ENCODE peak calls at places on chromosomes 12 and 14, in seven cellular contexts. One of them, this sample, is unnamed.

GRCh38 chr14:20494935-20495766 is 10.2 kb upstream of the RNASE10 start:
- DNase-seq in ureter: no peak
- DNase-seq in nucleus accumbens: no peak
- DNase-seq in activated CD4-positive, CD25-positive, alpha-beta regulatory T cell: no peak
- DNase-seq in astrocyte: no peak
- DNase-seq in activated T-cell treated with anti-CD3 and anti-CD28 coated beads, Interleukin-2, amount 50 U/mL, for 1 hour: no peak
- DNase-seq in fibroblast of mammary gland: peak; percentile 83
- DNase-seq in this sample: no peak

GRCh38 chr12:91565246-91565645 is 382.6 kb upstream of the DCN start:
- DNase-seq in ureter: no peak
- DNase-seq in nucleus accumbens: peak; percentile 27
- DNase-seq in activated CD4-positive, CD25-positive, alpha-beta regulatory T cell: no peak
- DNase-seq in astrocyte: peak; percentile 50
- DNase-seq in activated T-cell treated with anti-CD3 and anti-CD28 coated beads, Interleukin-2, amount 50 U/mL, for 1 hour: no peak
- DNase-seq in fibroblast of mammary gland: peak; percentile 61
- DNase-seq in this sample: no peak

GRCh38 chr12:92141585-92142244 is 3.9 kb downstream of the BTG1 start:
- DNase-seq in ureter: no peak
- DNase-seq in nucleus accumbens: no peak
- DNase-seq in activated CD4-positive, CD25-positive, alpha-beta regulatory T cell: no peak
- DNase-seq in astrocyte: no peak
- DNase-seq in activated T-cell treated with anti-CD3 and anti-CD28 coated beads, Interleukin-2, amount 50 U/mL, for 1 hour: no peak
- DNase-seq in fibroblast of mammary gland: no peak
- DNase-seq in this sample: peak; percentile 63

GRCh38 chr14:59022144-59022543 is 166.3 kb upstream of the DAAM1 start:
- DNase-seq in ureter: no peak
- DNase-seq in nucleus accumbens: no peak
- DNase-seq in activated CD4-positive, CD25-positive, alpha-beta regulatory T cell: no peak
- DNase-seq in astrocyte: no peak
- DNase-seq in activated T-cell treated with anti-CD3 and anti-CD28 coated beads, Interleukin-2, amount 50 U/mL, for 1 hour: no peak
- DNase-seq in fibroblast of mammary gland: peak; percentile 4
- DNase-seq in this sample: no peak

GRCh38 chr12:71664411-71665108 is 459 bp downstream of the THAP2 start:
- DNase-seq in ureter: no peak
- DNase-seq in nucleus accumbens: no peak
- DNase-seq in activated CD4-positive, CD25-positive, alpha-beta regulatory T cell: peak; percentile 51
- DNase-seq in astrocyte: peak; percentile 12
- DNase-seq in activated T-cell treated with anti-CD3 and anti-CD28 coated beads, Interleukin-2, amount 50 U/mL, for 1 hour: no peak
- DNase-seq in fibroblast of mammary gland: peak; percentile 23
- DNase-seq in this sample: no peak

GRCh38 chr14:85599939-85600338 is 70.0 kb downstream of the FLRT2 start:
- DNase-seq in ureter: no peak
- DNase-seq in nucleus accumbens: no peak
- DNase-seq in activated CD4-positive, CD25-positive, alpha-beta regulatory T cell: no peak
- DNase-seq in astrocyte: peak; percentile 74
- DNase-seq in activated T-cell treated with anti-CD3 and anti-CD28 coated beads, Interleukin-2, amount 50 U/mL, for 1 hour: no peak
- DNase-seq in fibroblast of mammary gland: peak; percentile 62
- DNase-seq in this sample: no peak

GRCh38 chr14:104023325-104024055 is 62.0 kb upstream of the ASPG start:
- DNase-seq in ureter: no peak
- DNase-seq in nucleus accumbens: no peak
- DNase-seq in activated CD4-positive, CD25-positive, alpha-beta regulatory T cell: no peak
- DNase-seq in astrocyte: no peak
- DNase-seq in activated T-cell treated with anti-CD3 and anti-CD28 coated beads, Interleukin-2, amount 50 U/mL, for 1 hour: no peak
- DNase-seq in fibroblast of mammary gland: peak; percentile 32
- DNase-seq in this sample: no peak

GRCh38 chr14:87351007-87351406 is 642.0 kb downstream of the GALC start:
- DNase-seq in ureter: no peak
- DNase-seq in nucleus accumbens: no peak
- DNase-seq in activated CD4-positive, CD25-positive, alpha-beta regulatory T cell: no peak
- DNase-seq in astrocyte: no peak
- DNase-seq in activated T-cell treated with anti-CD3 and anti-CD28 coated beads, Interleukin-2, amount 50 U/mL, for 1 hour: no peak
- DNase-seq in fibroblast of mammary gland: no peak
- DNase-seq in this sample: no peak

GRCh38 chr12:111953455-111953854 is 59.5 kb downstream of the TMEM116 start:
- DNase-seq in ureter: no peak
- DNase-seq in nucleus accumbens: no peak
- DNase-seq in activated CD4-positive, CD25-positive, alpha-beta regulatory T cell: no peak
- DNase-seq in astrocyte: no peak
- DNase-seq in activated T-cell treated with anti-CD3 and anti-CD28 coated beads, Interleukin-2, amount 50 U/mL, for 1 hour: no peak
- DNase-seq in fibroblast of mammary gland: peak; percentile 74
- DNase-seq in this sample: no peak

GRCh38 chr12:3598896-3599295 is 107.9 kb downstream of the PRMT8 start:
- DNase-seq in ureter: no peak
- DNase-seq in nucleus accumbens: no peak
- DNase-seq in activated CD4-positive, CD25-positive, alpha-beta regulatory T cell: no peak
- DNase-seq in astrocyte: no peak
- DNase-seq in activated T-cell treated with anti-CD3 and anti-CD28 coated beads, Interleukin-2, amount 50 U/mL, for 1 hour: no peak
- DNase-seq in fibroblast of mammary gland: no peak
- DNase-seq in this sample: no peak

GRCh38 chr12:96044017-96044985 is 8.9 kb upstream of the LTA4H start:
- DNase-seq in ureter: no peak
- DNase-seq in nucleus accumbens: no peak
- DNase-seq in activated CD4-positive, CD25-positive, alpha-beta regulatory T cell: no peak
- DNase-seq in astrocyte: peak; percentile 64
- DNase-seq in activated T-cell treated with anti-CD3 and anti-CD28 coated beads, Interleukin-2, amount 50 U/mL, for 1 hour: no peak
- DNase-seq in fibroblast of mammary gland: peak; percentile 83
- DNase-seq in this sample: no peak

GRCh38 chr12:42705863-42706262 is 116.3 kb upstream of the PRICKLE1 start:
- DNase-seq in ureter: peak; percentile 55
- DNase-seq in nucleus accumbens: peak; percentile 20
- DNase-seq in activated CD4-positive, CD25-positive, alpha-beta regulatory T cell: no peak
- DNase-seq in astrocyte: peak; percentile 98
- DNase-seq in activated T-cell treated with anti-CD3 and anti-CD28 coated beads, Interleukin-2, amount 50 U/mL, for 1 hour: no peak
- DNase-seq in fibroblast of mammary gland: peak; percentile 96
- DNase-seq in this sample: no peak

GRCh38 chr12:66724616-66725015 is 45.7 kb upstream of the GRIP1 start:
- DNase-seq in ureter: no peak
- DNase-seq in nucleus accumbens: no peak
- DNase-seq in activated CD4-positive, CD25-positive, alpha-beta regulatory T cell: no peak
- DNase-seq in astrocyte: no peak
- DNase-seq in activated T-cell treated with anti-CD3 and anti-CD28 coated beads, Interleukin-2, amount 50 U/mL, for 1 hour: no peak
- DNase-seq in fibroblast of mammary gland: no peak
- DNase-seq in this sample: no peak

GRCh38 chr12:115882941-115883340 is 394.6 kb downstream of the MED13L start:
- DNase-seq in ureter: no peak
- DNase-seq in nucleus accumbens: no peak
- DNase-seq in activated CD4-positive, CD25-positive, alpha-beta regulatory T cell: no peak
- DNase-seq in astrocyte: no peak
- DNase-seq in activated T-cell treated with anti-CD3 and anti-CD28 coated beads, Interleukin-2, amount 50 U/mL, for 1 hour: no peak
- DNase-seq in fibroblast of mammary gland: no peak
- DNase-seq in this sample: no peak

GRCh38 chr14:100911665-100912316 is 8.3 kb upstream of the RTL1 start:
- DNase-seq in ureter: no peak
- DNase-seq in nucleus accumbens: no peak
- DNase-seq in activated CD4-positive, CD25-positive, alpha-beta regulatory T cell: no peak
- DNase-seq in astrocyte: no peak
- DNase-seq in activated T-cell treated with anti-CD3 and anti-CD28 coated beads, Interleukin-2, amount 50 U/mL, for 1 hour: no peak
- DNase-seq in fibroblast of mammary gland: no peak
- DNase-seq in this sample: no peak

GRCh38 chr12:50732591-50732990 is 31.3 kb upstream of the ATF1 start:
- DNase-seq in ureter: no peak
- DNase-seq in nucleus accumbens: peak; percentile 17
- DNase-seq in activated CD4-positive, CD25-positive, alpha-beta regulatory T cell: no peak
- DNase-seq in astrocyte: peak; percentile 90
- DNase-seq in activated T-cell treated with anti-CD3 and anti-CD28 coated beads, Interleukin-2, amount 50 U/mL, for 1 hour: no peak
- DNase-seq in fibroblast of mammary gland: peak; percentile 97
- DNase-seq in this sample: no peak

GRCh38 chr14:64719601-64720000 is 15.4 kb downstream of the PLEKHG3 start:
- DNase-seq in ureter: no peak
- DNase-seq in nucleus accumbens: no peak
- DNase-seq in activated CD4-positive, CD25-positive, alpha-beta regulatory T cell: no peak
- DNase-seq in astrocyte: no peak
- DNase-seq in activated T-cell treated with anti-CD3 and anti-CD28 coated beads, Interleukin-2, amount 50 U/mL, for 1 hour: no peak
- DNase-seq in fibroblast of mammary gland: no peak
- DNase-seq in this sample: no peak

GRCh38 chr12:93025145-93026103 is 96.3 kb upstream of the EEA1 start:
- DNase-seq in ureter: no peak
- DNase-seq in nucleus accumbens: no peak
- DNase-seq in activated CD4-positive, CD25-positive, alpha-beta regulatory T cell: no peak
- DNase-seq in astrocyte: peak; percentile 48
- DNase-seq in activated T-cell treated with anti-CD3 and anti-CD28 coated beads, Interleukin-2, amount 50 U/mL, for 1 hour: no peak
- DNase-seq in fibroblast of mammary gland: peak; percentile 82
- DNase-seq in this sample: no peak

GRCh38 chr12:62291888-62292760 is 31.9 kb downstream of the USP15 start:
- DNase-seq in ureter: no peak
- DNase-seq in nucleus accumbens: no peak
- DNase-seq in activated CD4-positive, CD25-positive, alpha-beta regulatory T cell: no peak
- DNase-seq in astrocyte: peak; percentile 49
- DNase-seq in activated T-cell treated with anti-CD3 and anti-CD28 coated beads, Interleukin-2, amount 50 U/mL, for 1 hour: no peak
- DNase-seq in fibroblast of mammary gland: peak; percentile 47
- DNase-seq in this sample: no peak

GRCh38 chr14:61535032-61535431 is 160.3 kb upstream of the HIF1A start:
- DNase-seq in ureter: no peak
- DNase-seq in nucleus accumbens: no peak
- DNase-seq in activated CD4-positive, CD25-positive, alpha-beta regulatory T cell: no peak
- DNase-seq in astrocyte: no peak
- DNase-seq in activated T-cell treated with anti-CD3 and anti-CD28 coated beads, Interleukin-2, amount 50 U/mL, for 1 hour: no peak
- DNase-seq in fibroblast of mammary gland: no peak
- DNase-seq in this sample: no peak

GRCh38 chr14:99612737-99613330 is 8.8 kb upstream of the CCDC85C start:
- DNase-seq in ureter: peak; percentile 63
- DNase-seq in nucleus accumbens: no peak
- DNase-seq in activated CD4-positive, CD25-positive, alpha-beta regulatory T cell: no peak
- DNase-seq in astrocyte: peak; percentile 47
- DNase-seq in activated T-cell treated with anti-CD3 and anti-CD28 coated beads, Interleukin-2, amount 50 U/mL, for 1 hour: no peak
- DNase-seq in fibroblast of mammary gland: no peak
- DNase-seq in this sample: no peak

GRCh38 chr14:34604990-34605389 is 25.0 kb downstream of the SNX6 start:
- DNase-seq in ureter: no peak
- DNase-seq in nucleus accumbens: no peak
- DNase-seq in activated CD4-positive, CD25-positive, alpha-beta regulatory T cell: no peak
- DNase-seq in astrocyte: peak; percentile 32
- DNase-seq in activated T-cell treated with anti-CD3 and anti-CD28 coated beads, Interleukin-2, amount 50 U/mL, for 1 hour: no peak
- DNase-seq in fibroblast of mammary gland: peak; percentile 68
- DNase-seq in this sample: no peak

GRCh38 chr12:27367078-27367477 is 34.4 kb downstream of the BMAL2 start:
- DNase-seq in ureter: no peak
- DNase-seq in nucleus accumbens: no peak
- DNase-seq in activated CD4-positive, CD25-positive, alpha-beta regulatory T cell: no peak
- DNase-seq in astrocyte: peak; percentile 35
- DNase-seq in activated T-cell treated with anti-CD3 and anti-CD28 coated beads, Interleukin-2, amount 50 U/mL, for 1 hour: no peak
- DNase-seq in fibroblast of mammary gland: no peak
- DNase-seq in this sample: no peak